ENCODE peak calls at places on chromosomes 7 and 10, in eight cellular contexts. One of them, this sample, is unnamed.

GRCh38 chr7:131212114-131212513 is 115.6 kb upstream of the MKLN1 start:
- DNase-seq in trophoblast cell: peak; percentile 47
- DNase-seq in NCI-H69: no peak
- DNase-seq in KBM-7: no peak
- DNase-seq in NCI-H510A: no peak
- DNase-seq in memory B cell: no peak
- DNase-seq in epithelial cell of esophagus: peak; percentile 49
- DNase-seq in body of pancreas: no peak
- DNase-seq in this sample: no peak

GRCh38 chr7:115352375-115352774 is 430.5 kb downstream of the MDFIC start:
- DNase-seq in body of pancreas: no peak
- DNase-seq in memory B cell: no peak
- DNase-seq in NCI-H510A: no peak
- DNase-seq in epithelial cell of esophagus: peak; percentile 84
- DNase-seq in NCI-H69: peak; percentile 42
- DNase-seq in trophoblast cell: peak; percentile 18
- DNase-seq in KBM-7: no peak
- DNase-seq in this sample: no peak

GRCh38 chr10:70849582-70850016 is 33.9 kb downstream of the SGPL1 start:
- DNase-seq in memory B cell: no peak
- DNase-seq in NCI-H69: no peak
- DNase-seq in body of pancreas: no peak
- DNase-seq in NCI-H510A: no peak
- DNase-seq in trophoblast cell: peak; percentile 89
- DNase-seq in KBM-7: no peak
- DNase-seq in epithelial cell of esophagus: peak; percentile 13
- DNase-seq in this sample: no peak

GRCh38 chr10:110007171-110007700 is 548 bp upstream of the ADD3 start:
- DNase-seq in trophoblast cell: peak; percentile 30
- DNase-seq in memory B cell: no peak
- DNase-seq in epithelial cell of esophagus: peak; percentile 34
- DNase-seq in NCI-H69: peak; percentile 76
- DNase-seq in KBM-7: peak; percentile 72
- DNase-seq in NCI-H510A: no peak
- DNase-seq in body of pancreas: no peak
- DNase-seq in this sample: peak; percentile 74

GRCh38 chr7:13449460-13449859 is 540.0 kb downstream of the ETV1 start:
- DNase-seq in NCI-H510A: no peak
- DNase-seq in epithelial cell of esophagus: no peak
- DNase-seq in trophoblast cell: no peak
- DNase-seq in NCI-H69: no peak
- DNase-seq in KBM-7: no peak
- DNase-seq in body of pancreas: no peak
- DNase-seq in memory B cell: no peak
- DNase-seq in this sample: no peak

GRCh38 chr10:49359349-49360231 is 36.3 kb downstream of the DRGX start:
- DNase-seq in NCI-H69: peak; percentile 94
- DNase-seq in body of pancreas: no peak
- DNase-seq in NCI-H510A: peak; percentile 22
- DNase-seq in epithelial cell of esophagus: no peak
- DNase-seq in memory B cell: no peak
- DNase-seq in trophoblast cell: no peak
- DNase-seq in KBM-7: no peak
- DNase-seq in this sample: no peak

GRCh38 chr10:79162861-79163662 is 94.3 kb downstream of the ZMIZ1 start:
- DNase-seq in body of pancreas: peak; percentile 53
- DNase-seq in KBM-7: no peak
- DNase-seq in memory B cell: no peak
- DNase-seq in trophoblast cell: no peak
- DNase-seq in NCI-H69: no peak
- DNase-seq in NCI-H510A: no peak
- DNase-seq in epithelial cell of esophagus: peak; percentile 60
- DNase-seq in this sample: no peak

GRCh38 chr10:115402690-115403089 is 309.5 kb downstream of the ATRNL1 start:
- DNase-seq in memory B cell: no peak
- DNase-seq in trophoblast cell: no peak
- DNase-seq in NCI-H69: no peak
- DNase-seq in KBM-7: no peak
- DNase-seq in body of pancreas: no peak
- DNase-seq in epithelial cell of esophagus: peak; percentile 64
- DNase-seq in NCI-H510A: no peak
- DNase-seq in this sample: no peak

GRCh38 chr10:38143587-38143986 is 49.5 kb downstream of the ZNF37A start:
- DNase-seq in epithelial cell of esophagus: no peak
- DNase-seq in trophoblast cell: no peak
- DNase-seq in KBM-7: no peak
- DNase-seq in body of pancreas: no peak
- DNase-seq in NCI-H69: no peak
- DNase-seq in NCI-H510A: no peak
- DNase-seq in memory B cell: no peak
- DNase-seq in this sample: no peak

GRCh38 chr10:112966191-112966855 is 16.3 kb downstream of the TCF7L2 start:
- DNase-seq in trophoblast cell: no peak
- DNase-seq in body of pancreas: no peak
- DNase-seq in epithelial cell of esophagus: no peak
- DNase-seq in NCI-H69: no peak
- DNase-seq in memory B cell: no peak
- DNase-seq in KBM-7: no peak
- DNase-seq in NCI-H510A: peak; percentile 38
- DNase-seq in this sample: no peak

GRCh38 chr7:115004121-115004520 is 82.2 kb downstream of the MDFIC start:
- DNase-seq in body of pancreas: no peak
- DNase-seq in trophoblast cell: no peak
- DNase-seq in memory B cell: no peak
- DNase-seq in NCI-H510A: no peak
- DNase-seq in epithelial cell of esophagus: peak; percentile 95
- DNase-seq in KBM-7: no peak
- DNase-seq in NCI-H69: peak; percentile 85
- DNase-seq in this sample: no peak

GRCh38 chr7:1169409-1170368 is 9.7 kb upstream of the ZFAND2A start:
- DNase-seq in body of pancreas: peak; percentile 92
- DNase-seq in NCI-H510A: peak; percentile 35
- DNase-seq in NCI-H69: peak; percentile 85
- DNase-seq in KBM-7: peak; percentile 21
- DNase-seq in trophoblast cell: peak; percentile 88
- DNase-seq in epithelial cell of esophagus: peak; percentile 69
- DNase-seq in memory B cell: peak; percentile 95
- DNase-seq in this sample: peak; percentile 89

GRCh38 chr10:92208736-92209135 is 82.1 kb downstream of the CPEB3 start:
- DNase-seq in memory B cell: no peak
- DNase-seq in trophoblast cell: no peak
- DNase-seq in NCI-H69: peak; percentile 30
- DNase-seq in body of pancreas: no peak
- DNase-seq in KBM-7: no peak
- DNase-seq in epithelial cell of esophagus: peak; percentile 13
- DNase-seq in NCI-H510A: no peak
- DNase-seq in this sample: no peak

GRCh38 chr10:19922236-19922963 is 106.2 kb downstream of the PLXDC2 start:
- DNase-seq in epithelial cell of esophagus: peak; percentile 82
- DNase-seq in NCI-H510A: no peak
- DNase-seq in body of pancreas: peak; percentile 16
- DNase-seq in trophoblast cell: no peak
- DNase-seq in KBM-7: no peak
- DNase-seq in NCI-H69: no peak
- DNase-seq in memory B cell: no peak
- DNase-seq in this sample: no peak

GRCh38 chr7:22586806-22587180 is 86.8 kb upstream of the STEAP1B start:
- DNase-seq in memory B cell: no peak
- DNase-seq in NCI-H510A: no peak
- DNase-seq in KBM-7: no peak
- DNase-seq in body of pancreas: no peak
- DNase-seq in NCI-H69: peak; percentile 37
- DNase-seq in epithelial cell of esophagus: peak; percentile 57
- DNase-seq in trophoblast cell: peak; percentile 53
- DNase-seq in this sample: no peak

GRCh38 chr7:12623885-12624498 is 53.5 kb downstream of the SCIN start:
- DNase-seq in memory B cell: no peak
- DNase-seq in NCI-H69: peak; percentile 70
- DNase-seq in KBM-7: peak; percentile 51
- DNase-seq in body of pancreas: no peak
- DNase-seq in epithelial cell of esophagus: peak; percentile 38
- DNase-seq in NCI-H510A: no peak
- DNase-seq in trophoblast cell: peak; percentile 77
- DNase-seq in this sample: peak; percentile 30

GRCh38 chr10:48776528-48776927 is 91.9 kb downstream of the WDFY4 start:
- DNase-seq in NCI-H69: no peak
- DNase-seq in KBM-7: no peak
- DNase-seq in body of pancreas: no peak
- DNase-seq in NCI-H510A: no peak
- DNase-seq in trophoblast cell: no peak
- DNase-seq in memory B cell: no peak
- DNase-seq in epithelial cell of esophagus: no peak
- DNase-seq in this sample: no peak

GRCh38 chr7:81725496-81726117 is 44.2 kb downstream of the HGF start:
- DNase-seq in NCI-H510A: no peak
- DNase-seq in memory B cell: no peak
- DNase-seq in KBM-7: no peak
- DNase-seq in body of pancreas: no peak
- DNase-seq in trophoblast cell: no peak
- DNase-seq in epithelial cell of esophagus: no peak
- DNase-seq in NCI-H69: no peak
- DNase-seq in this sample: no peak

GRCh38 chr10:87817291-87817872 is 644 bp downstream of the ATAD1 start:
- DNase-seq in memory B cell: peak; percentile 9
- DNase-seq in body of pancreas: no peak
- DNase-seq in KBM-7: peak; percentile 51
- DNase-seq in NCI-H510A: no peak
- DNase-seq in epithelial cell of esophagus: peak; percentile 6
- DNase-seq in NCI-H69: peak; percentile 25
- DNase-seq in trophoblast cell: peak; percentile 28
- DNase-seq in this sample: peak; percentile 74

GRCh38 chr7:25312968-25313367 is 84.7 kb upstream of the NPVF start:
- DNase-seq in trophoblast cell: no peak
- DNase-seq in epithelial cell of esophagus: no peak
- DNase-seq in NCI-H510A: no peak
- DNase-seq in NCI-H69: no peak
- DNase-seq in memory B cell: no peak
- DNase-seq in KBM-7: no peak
- DNase-seq in body of pancreas: no peak
- DNase-seq in this sample: no peak

GRCh38 chr10:58642283-58642682 is 129.6 kb downstream of the BICC1 start:
- DNase-seq in NCI-H510A: no peak
- DNase-seq in KBM-7: no peak
- DNase-seq in body of pancreas: no peak
- DNase-seq in memory B cell: no peak
- DNase-seq in trophoblast cell: no peak
- DNase-seq in NCI-H69: no peak
- DNase-seq in epithelial cell of esophagus: no peak
- DNase-seq in this sample: no peak

GRCh38 chr7:156307193-156307592 is 333.4 kb upstream of the RNF32 start:
- DNase-seq in memory B cell: no peak
- DNase-seq in body of pancreas: no peak
- DNase-seq in NCI-H69: no peak
- DNase-seq in trophoblast cell: no peak
- DNase-seq in epithelial cell of esophagus: no peak
- DNase-seq in KBM-7: no peak
- DNase-seq in NCI-H510A: no peak
- DNase-seq in this sample: no peak

GRCh38 chr10:114404171-114405010 is at the start of gene AFAP1L2:
- DNase-seq in NCI-H69: peak; percentile 31
- DNase-seq in epithelial cell of esophagus: peak; percentile 47
- DNase-seq in KBM-7: no peak
- DNase-seq in trophoblast cell: peak; percentile 57
- DNase-seq in NCI-H510A: no peak
- DNase-seq in body of pancreas: peak; percentile 78
- DNase-seq in memory B cell: no peak
- DNase-seq in this sample: peak; percentile 40

GRCh38 chr7:80316811-80317210 is 182.2 kb downstream of the GNAI1 start:
- DNase-seq in KBM-7: no peak
- DNase-seq in NCI-H69: no peak
- DNase-seq in body of pancreas: no peak
- DNase-seq in trophoblast cell: no peak
- DNase-seq in NCI-H510A: no peak
- DNase-seq in memory B cell: no peak
- DNase-seq in epithelial cell of esophagus: peak; percentile 17
- DNase-seq in this sample: no peak

GRCh38 chr10:80500572-80501380 is 36.9 kb upstream of the SH2D4B start:
- DNase-seq in body of pancreas: no peak
- DNase-seq in trophoblast cell: peak; percentile 62
- DNase-seq in NCI-H510A: no peak
- DNase-seq in memory B cell: peak; percentile 30
- DNase-seq in NCI-H69: peak; percentile 35
- DNase-seq in epithelial cell of esophagus: peak; percentile 87
- DNase-seq in KBM-7: no peak
- DNase-seq in this sample: no peak

GRCh38 chr7:7834761-7835160 is 116.4 kb upstream of the RPA3 start:
- DNase-seq in body of pancreas: no peak
- DNase-seq in trophoblast cell: no peak
- DNase-seq in NCI-H510A: no peak
- DNase-seq in NCI-H69: no peak
- DNase-seq in epithelial cell of esophagus: no peak
- DNase-seq in memory B cell: no peak
- DNase-seq in KBM-7: peak; percentile 29
- DNase-seq in this sample: no peak

GRCh38 chr7:141128506-141128905 is 54.6 kb downstream of the TMEM178B start:
- DNase-seq in trophoblast cell: no peak
- DNase-seq in NCI-H510A: no peak
- DNase-seq in memory B cell: no peak
- DNase-seq in body of pancreas: no peak
- DNase-seq in NCI-H69: no peak
- DNase-seq in KBM-7: no peak
- DNase-seq in epithelial cell of esophagus: no peak
- DNase-seq in this sample: no peak